ENCODE peak calls at places on chromosomes 7 and 10, in five cellular contexts. O is IMR-90, P is stomach, F is tibial nerve, X is adrenal gland. Z is an unnamed sample.

GRCh38 chr7:44187636-44188416 is 1.4 kb downstream of the GCK start:
- DNase-seq in O (no peak), P (no peak), F (no peak), X (no peak), Z (no peak)

GRCh38 chr7:155306677-155307470 is 9.2 kb downstream of the INSIG1 start:
- DNase-seq in O (no peak), P (peak), F (no peak), X (no peak), Z (peak)

GRCh38 chr7:20647908-20648776 is 32.7 kb downstream of the ABCB5 start:
- DNase-seq in O (no peak), P (no peak), F (no peak), X (no peak), Z (no peak)

GRCh38 chr7:54944179-54944578 is 74.6 kb upstream of the EGFR start:
- DNase-seq in O (peak), P (no peak), F (no peak), X (no peak), Z (no peak)

GRCh38 chr10:6473430-6473829 is 106.6 kb downstream of the PRKCQ start:
- DNase-seq in O (no peak), P (no peak), F (no peak), X (no peak), Z (no peak)

GRCh38 chr7:54780490-54780889 is 21.5 kb upstream of the SEC61G start:
- DNase-seq in O (no peak), P (no peak), F (no peak), X (no peak), Z (peak)

GRCh38 chr7:81626008-81626407 is 143.8 kb downstream of the HGF start:
- DNase-seq in O (peak), P (no peak), F (no peak), X (no peak), Z (no peak)

GRCh38 chr7:40885503-40885902 is 750.7 kb downstream of the SUGCT start:
- DNase-seq in O (peak), P (no peak), F (no peak), X (no peak), Z (no peak)

GRCh38 chr10:44647877-44648542 is 263.1 kb upstream of the CXCL12 start:
- DNase-seq in O (peak), P (no peak), F (peak), X (no peak), Z (no peak)

GRCh38 chr10:52775132-52775647 is 2.6 kb upstream of the MBL2 start:
- DNase-seq in O (no peak), P (no peak), F (no peak), X (no peak), Z (no peak)

GRCh38 chr7:192035-192649 is at the start of gene FAM20C:
- DNase-seq in O (peak), P (peak), F (peak), X (peak), Z (no peak)

GRCh38 chr10:116880716-116881440 is 31.6 kb downstream of the ENO4 start:
- DNase-seq in O (no peak), P (no peak), F (no peak), X (no peak), Z (no peak)

GRCh38 chr7:7351832-7352231 is 169.5 kb downstream of the C1GALT1 start:
- DNase-seq in O (no peak), P (no peak), F (no peak), X (no peak), Z (no peak)

GRCh38 chr7:36747251-36747968 is 23.1 kb upstream of the AOAH start:
- DNase-seq in O (peak), P (no peak), F (no peak), X (no peak), Z (no peak)

GRCh38 chr7:159121068-159121467 is 23.6 kb downstream of the VIPR2 start:
- DNase-seq in O (no peak), P (no peak), F (no peak), X (no peak), Z (no peak)

GRCh38 chr7:17651926-17652385 is 288.3 kb downstream of the SNX13 start:
- DNase-seq in O (peak), P (no peak), F (no peak), X (peak), Z (no peak)

GRCh38 chr10:80158598-80159127 is 26.1 kb downstream of the PLAC9 start:
- DNase-seq in O (peak), P (peak), F (peak), X (peak), Z (peak)

GRCh38 chr7:136104269-136104603 is 127.1 kb upstream of the MTPN start:
- DNase-seq in O (no peak), P (no peak), F (no peak), X (no peak), Z (no peak)

GRCh38 chr10:13894412-13895093 is 307.8 kb downstream of the PRPF18 start:
- DNase-seq in O (peak), P (no peak), F (no peak), X (no peak), Z (no peak)

GRCh38 chr10:98435178-98435577 is 11.6 kb downstream of the HPS1 start:
- DNase-seq in O (no peak), P (peak), F (no peak), X (no peak), Z (no peak)

GRCh38 chr10:93181249-93181928 is 107.7 kb downstream of the CYP26A1 start:
- DNase-seq in O (no peak), P (no peak), F (no peak), X (no peak), Z (no peak)

GRCh38 chr7:6161463-6162330 is 110.7 kb downstream of the CYTH3 start:
- DNase-seq in O (no peak), P (no peak), F (no peak), X (no peak), Z (no peak)

GRCh38 chr10:36455481-36456119 is 669.8 kb upstream of the ANKRD30A start:
- DNase-seq in O (peak), P (no peak), F (no peak), X (no peak), Z (no peak)

GRCh38 chr10:58414270-58415041 is 29.2 kb downstream of the TFAM start:
- DNase-seq in O (peak), P (no peak), F (no peak), X (no peak), Z (no peak)

GRCh38 chr7:17991866-17992648 is 35.6 kb downstream of the PRPS1L1 start:
- DNase-seq in O (no peak), P (no peak), F (no peak), X (no peak), Z (no peak)

GRCh38 chr10:91787258-91787657 is 11.0 kb upstream of the TNKS2 start:
- DNase-seq in O (no peak), P (no peak), F (no peak), X (no peak), Z (no peak)

GRCh38 chr10:15167411-15168295 is 840 bp downstream of the NMT2 start:
- DNase-seq in O (peak), P (peak), F (peak), X (peak), Z (peak)

GRCh38 chr7:50621932-50622587 is 56.9 kb upstream of the DDC start:
- DNase-seq in O (no peak), P (no peak), F (no peak), X (no peak), Z (no peak)

GRCh38 chr7:158828343-158829020 is 827 bp downstream of the ESYT2 start:
- DNase-seq in O (no peak), P (peak), F (peak), X (peak), Z (no peak)

GRCh38 chr7:1721047-1721687 is 51.1 kb downstream of the ELFN1 start:
- DNase-seq in O (peak), P (no peak), F (no peak), X (no peak), Z (no peak)

GRCh38 chr7:3152714-3153113 is 109.0 kb upstream of the CARD11 start:
- DNase-seq in O (no peak), P (no peak), F (no peak), X (no peak), Z (no peak)

GRCh38 chr10:96695366-96695765 is 24.9 kb downstream of the PIK3AP1 start:
- DNase-seq in O (peak), P (no peak), F (no peak), X (no peak), Z (no peak)

GRCh38 chr10:115049957-115050356 is 43.2 kb upstream of the ATRNL1 start:
- DNase-seq in O (peak), P (no peak), F (no peak), X (no peak), Z (no peak)

GRCh38 chr7:44050915-44051560 is 6.5 kb downstream of the DBNL start:
- DNase-seq in O (no peak), P (peak), F (no peak), X (no peak), Z (no peak)

GRCh38 chr10:122567056-122567660 is 6.6 kb downstream of the DMBT1 start:
- DNase-seq in O (no peak), P (peak), F (no peak), X (no peak), Z (no peak)

GRCh38 chr10:9301148-9301547 is 1246.7 kb downstream of the GATA3 start:
- DNase-seq in O (no peak), P (no peak), F (no peak), X (no peak), Z (no peak)

GRCh38 chr10:104267721-104268690 is 978 bp upstream of the GSTO2 start:
- DNase-seq in O (no peak), P (no peak), F (no peak), X (no peak), Z (no peak)

GRCh38 chr7:29194206-29194593 is 375 bp upstream of the CHN2 start:
- DNase-seq in O (no peak), P (peak), F (no peak), X (peak), Z (no peak)

GRCh38 chr7:88305044-88305443 is 1.6 kb downstream of the STEAP4 start:
- DNase-seq in O (no peak), P (no peak), F (no peak), X (no peak), Z (no peak)

DNA sequence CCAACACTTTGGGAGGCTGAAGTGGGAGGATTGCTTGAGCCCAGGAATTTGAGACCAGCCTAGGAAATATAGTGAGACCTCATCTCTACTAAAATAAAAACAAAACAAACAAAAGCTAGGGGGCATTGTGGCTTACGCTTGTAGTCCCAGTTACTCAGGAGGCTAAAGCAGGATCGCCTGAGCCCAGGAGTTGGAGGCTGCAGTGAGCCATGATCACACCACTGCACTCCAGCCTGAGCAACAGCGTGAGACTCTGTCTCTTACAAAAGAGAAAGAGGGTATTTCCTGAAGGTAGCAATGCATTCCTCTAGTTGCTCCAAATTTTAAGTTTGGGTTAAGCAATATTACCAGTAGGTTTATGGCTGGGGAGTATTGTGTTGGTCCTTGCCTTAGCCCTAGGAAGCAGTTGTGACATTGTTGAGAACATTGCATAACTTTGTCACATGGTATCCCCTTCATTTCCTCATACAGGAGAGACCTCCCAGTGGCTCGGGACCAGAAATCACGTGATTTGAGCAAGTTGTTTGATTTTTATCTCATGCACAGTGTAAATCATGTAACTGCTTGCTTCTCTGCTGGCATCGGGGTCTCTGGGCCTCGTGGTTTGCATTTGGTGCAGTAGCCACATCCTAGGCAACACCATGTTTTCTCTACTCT is 23.3 kb upstream of the SMARCD3 start:
- DNase-seq in O (peak), P (peak), F (peak), X (peak), Z (peak)
- TF ChIP-seq POLR2A in O (no peak), P (no peak), F (no peak), X (no peak), Z (no peak)

GRCh38 chr10:69680610-69681009 is 50.6 kb downstream of the FAM241B start:
- DNase-seq in O (no peak), P (no peak), F (no peak), X (no peak), Z (no peak)
- TF ChIP-seq POLR2A in O (no peak), P (no peak), F (no peak), X (no peak), Z (no peak)

DNA sequence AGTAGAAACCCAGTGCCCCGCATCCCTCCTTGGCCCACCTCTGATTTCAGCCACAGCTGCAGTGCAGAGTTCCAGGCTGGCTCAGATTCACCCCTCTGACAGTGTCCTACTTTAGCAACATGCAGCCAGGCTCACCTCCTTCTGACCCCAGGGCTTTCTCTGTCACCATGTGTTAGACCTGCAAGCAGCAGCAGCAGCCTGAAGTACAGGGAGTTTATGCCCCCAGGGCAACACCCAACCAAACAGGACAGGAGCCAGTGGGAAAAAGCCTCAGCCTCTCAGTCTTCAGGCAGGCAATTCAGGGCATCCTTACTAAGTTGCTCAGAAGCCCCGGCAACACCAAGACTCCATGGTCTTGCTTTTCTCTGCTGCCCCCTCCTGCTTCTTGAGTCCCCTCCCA is 109.0 kb upstream of the PLXNA4 start:
- DNase-seq in O (no peak), P (no peak), F (no peak), X (no peak), Z (no peak)
- TF ChIP-seq POLR2A in O (no peak), P (no peak), F (no peak), X (no peak), Z (no peak)

GRCh38 chr7:116497708-116498107 is 1.8 kb upstream of the CAV2 start:
- DNase-seq in O (peak), P (no peak), F (no peak), X (no peak), Z (no peak)

GRCh38 chr7:116502201-116503096 is 2.9 kb downstream of the CAV2 start:
- DNase-seq in O (no peak), P (no peak), F (no peak), X (no peak), Z (no peak)

GRCh38 chr7:116499168-116500070 is at the start of gene CAV2:
- DNase-seq in O (peak), P (peak), F (peak), X (peak), Z (no peak)

GRCh38 chr7:116501425-116502167 is 2.1 kb downstream of the CAV2 start:
- DNase-seq in O (peak), P (peak), F (no peak), X (peak), Z (no peak)

GRCh38 chr7:116500071-116500853 is 724 bp downstream of the CAV2 start:
- DNase-seq in O (peak), P (peak), F (no peak), X (peak), Z (peak)
- TF ChIP-seq POLR2A in O (no peak), P (no peak), F (no peak), X (no peak), Z (no peak)

DNA sequence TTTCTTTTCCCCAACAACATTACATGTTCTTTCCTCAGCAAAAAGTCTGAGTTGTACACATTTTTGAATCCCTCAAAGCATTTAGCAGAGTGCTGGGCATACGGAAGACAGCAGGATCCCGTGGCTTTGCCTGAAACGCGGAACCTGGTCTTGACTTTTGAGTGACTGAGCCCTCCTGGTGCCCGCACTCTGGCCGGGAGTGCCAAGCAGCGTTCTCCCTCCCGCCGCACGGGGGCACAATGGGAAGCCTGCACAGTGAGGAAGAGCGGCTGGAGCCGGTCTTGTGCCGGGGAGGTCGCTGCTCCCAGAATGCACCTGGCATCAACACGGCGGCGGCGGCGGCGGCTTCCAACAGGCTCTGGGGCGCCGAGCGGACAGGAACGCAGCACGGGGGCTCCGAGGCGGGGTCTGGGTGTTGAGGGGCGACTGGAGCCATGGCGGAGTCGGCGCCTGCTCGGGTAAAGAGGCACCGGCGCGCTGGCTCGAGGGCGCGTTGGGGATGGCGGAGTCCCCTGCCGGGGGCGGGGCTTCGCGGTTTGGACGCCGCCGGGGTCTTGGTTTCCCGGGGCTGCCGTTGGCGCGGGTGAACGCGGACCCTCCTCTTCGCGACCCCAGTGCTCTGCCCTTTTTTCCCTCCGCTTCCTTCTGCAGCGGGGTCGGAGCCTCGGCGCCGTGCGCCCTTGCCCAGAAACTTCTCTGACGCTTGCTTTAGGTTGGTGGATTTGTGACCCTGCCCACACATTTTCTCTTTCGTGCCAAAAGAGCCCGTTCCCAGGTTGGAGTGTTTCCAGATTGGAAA is at the start of gene ZNF212:
- DNase-seq in O (peak), P (peak), F (peak), X (peak), Z (no peak)
- TF ChIP-seq POLR2A in O (peak), P (no peak), F (no peak), X (no peak), Z (no peak)